ENCODE peak calls at places on chromosome 22, in six cellular contexts. N is A549, B is GM12878, J is HepG2, P is K562, T is upper lobe of left lung. G is an unnamed sample.

GRCh38 chr22:24138649-24139420 is 42.5 kb upstream of the SUSD2 start:
- ATAC-seq in N (no peak), T (no peak), J (no peak), B (no peak), P (no peak), G (no peak)

GRCh38 chr22:44031111-44031963 is 7.2 kb downstream of the PARVB start:
- ATAC-seq in T (no peak), N (no peak), B (no peak), J (no peak), P (no peak), G (no peak)

GRCh38 chr22:24997023-24997422 is 44.5 kb downstream of the KIAA1671 start:
- ATAC-seq in N (no peak), B (no peak), J (no peak), P (no peak), T (no peak), G (no peak)

GRCh38 chr22:25008666-25009065 is 56.1 kb downstream of the KIAA1671 start:
- ATAC-seq in P (no peak), J (no peak), N (no peak), T (no peak), B (peak), G (no peak)

GRCh38 chr22:44639891-44640617 is 62.0 kb upstream of the PRR5 start:
- ATAC-seq in J (no peak), P (no peak), N (no peak), T (no peak), B (no peak), G (no peak)

GRCh38 chr22:40263191-40263590 is 83.1 kb upstream of the ADSL start:
- ATAC-seq in P (peak), B (no peak), N (no peak), J (no peak), T (no peak), G (no peak)

GRCh38 chr22:20946080-20946986 is 20.7 kb upstream of the AIFM3 start:
- ATAC-seq in B (no peak), J (no peak), T (peak), P (no peak), N (no peak), G (no peak)

GRCh38 chr22:40484906-40485660 is 114.7 kb downstream of the SGSM3 start:
- ATAC-seq in P (no peak), J (no peak), T (peak), B (no peak), N (no peak), G (no peak)

GRCh38 chr22:25397616-25398015 is 166.9 kb upstream of the GRK3 start:
- ATAC-seq in T (no peak), N (no peak), B (no peak), J (no peak), P (no peak), G (no peak)

GRCh38 chr22:30309981-30310672 is 16.6 kb downstream of the TBC1D10A start:
- ATAC-seq in B (peak), N (no peak), P (no peak), J (no peak), T (peak), G (peak)

GRCh38 chr22:48594757-48595510 is 1232.7 kb downstream of the BRD1 start:
- ATAC-seq in T (no peak), J (no peak), B (no peak), P (no peak), N (no peak), G (no peak)

GRCh38 chr22:27433585-27434190 is 367.9 kb downstream of the MN1 start:
- ATAC-seq in T (no peak), J (no peak), B (no peak), N (no peak), P (no peak), G (no peak)

GRCh38 chr22:21624120-21624879 is 5.5 kb downstream of the YDJC start:
- ATAC-seq in N (peak), T (no peak), J (peak), B (peak), P (peak), G (no peak)

GRCh38 chr22:46536559-46537220 is 730 bp downstream of the CELSR1 start:
- ATAC-seq in B (no peak), P (no peak), J (no peak), N (peak), T (no peak), G (no peak)

GRCh38 chr22:23014250-23014649 is 56.1 kb upstream of the GNAZ start:
- ATAC-seq in B (no peak), N (no peak), J (no peak), T (no peak), P (no peak), G (no peak)

GRCh38 chr22:25437414-25438160 is 126.9 kb upstream of the GRK3 start:
- ATAC-seq in P (no peak), J (no peak), T (no peak), B (no peak), N (peak), G (no peak)

GRCh38 chr22:19620742-19621371 is 93.4 kb upstream of the SEPTIN5 start:
- ATAC-seq in N (no peak), P (no peak), B (no peak), J (no peak), T (peak), G (peak)

GRCh38 chr22:46417769-46418168 is 82.3 kb downstream of the TRMU start:
- ATAC-seq in T (no peak), J (no peak), B (no peak), P (no peak), N (no peak), G (no peak)

GRCh38 chr22:23565942-23566715 is 14.0 kb downstream of the IGLL1 start:
- ATAC-seq in B (no peak), P (no peak), J (peak), T (peak), N (no peak), G (no peak)

GRCh38 chr22:32112380-32112779 is 46.7 kb downstream of the C22orf42 start:
- ATAC-seq in B (no peak), T (no peak), J (no peak), N (no peak), P (no peak), G (no peak)

GRCh38 chr22:30167327-30167726 is 79.2 kb downstream of the LIF start:
- ATAC-seq in T (no peak), P (no peak), J (no peak), B (no peak), N (no peak), G (no peak)

GRCh38 chr22:30650508-30651116 is 15.0 kb downstream of the SLC35E4 start:
- ATAC-seq in J (no peak), T (no peak), P (peak), N (no peak), B (no peak), G (no peak)

DNA sequence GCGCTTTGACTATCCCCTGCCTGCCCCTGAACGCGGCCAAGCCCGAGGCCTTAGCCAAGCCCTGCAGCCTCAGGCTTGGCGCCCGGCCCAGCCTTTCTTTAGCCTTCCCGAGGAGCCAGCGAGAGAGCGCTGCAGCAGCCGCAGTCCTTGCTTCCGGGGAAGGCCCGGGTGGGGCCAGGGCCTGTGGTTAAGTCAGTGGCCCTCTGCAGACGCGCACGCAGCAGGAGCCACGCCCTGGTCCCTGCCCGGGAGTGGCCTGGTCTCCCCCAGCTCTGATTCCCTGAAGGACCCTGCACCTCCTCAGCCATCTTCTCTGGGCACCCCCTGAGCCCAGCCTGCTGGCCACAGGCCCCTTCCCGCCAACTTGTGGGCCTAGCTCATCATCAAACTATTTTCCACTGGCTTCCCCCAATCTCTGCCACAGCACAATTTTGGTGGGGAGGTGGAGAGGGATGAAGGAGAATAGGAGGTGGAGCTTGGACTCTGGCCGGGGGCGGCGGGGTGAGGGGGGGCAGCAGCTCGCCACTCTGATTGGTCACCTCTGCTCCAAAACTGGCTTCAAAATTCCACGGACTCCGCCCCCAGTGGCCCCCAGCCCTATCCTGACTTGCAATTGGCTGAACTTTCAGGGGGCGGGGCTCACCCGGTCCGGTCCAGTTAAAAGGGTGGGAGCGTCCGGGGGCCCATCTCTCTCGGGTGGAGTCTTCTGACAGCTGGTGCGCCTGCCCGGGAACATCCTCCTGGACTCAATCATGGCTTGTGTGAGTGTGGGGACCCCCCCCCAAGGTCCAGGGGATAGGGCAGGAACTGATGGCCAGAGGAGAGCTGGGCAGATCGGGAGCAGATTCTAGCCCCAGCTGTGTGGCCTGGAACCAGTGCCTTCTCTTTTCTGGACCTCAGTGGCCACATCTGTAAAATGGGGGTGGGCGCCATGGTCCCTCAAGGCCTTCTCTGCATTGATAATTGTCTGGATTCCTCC is at the start of gene LGALS1:
- ATAC-seq in P (peak), B (peak), T (peak), N (peak), J (peak), G (peak)
- TF ChIP-seq POLR2A in P (peak), B (peak), T (peak), N (peak), J (peak), G (peak)

GRCh38 chr22:39216143-39216490 is 28.7 kb downstream of the PDGFB start:
- ATAC-seq in T (no peak), J (no peak), B (no peak), P (no peak), N (no peak), G (no peak)

GRCh38 chr22:39215070-39215396 is 29.7 kb downstream of the PDGFB start:
- ATAC-seq in J (no peak), N (no peak), B (no peak), T (no peak), P (no peak), G (no peak)

GRCh38 chr22:39214006-39214382 is 30.8 kb downstream of the PDGFB start:
- ATAC-seq in B (no peak), N (peak), P (no peak), T (no peak), J (no peak), G (no peak)

GRCh38 chr22:39215430-39216142 is 29.2 kb downstream of the PDGFB start:
- ATAC-seq in T (peak), J (peak), B (peak), P (peak), N (no peak), G (no peak)

DNA sequence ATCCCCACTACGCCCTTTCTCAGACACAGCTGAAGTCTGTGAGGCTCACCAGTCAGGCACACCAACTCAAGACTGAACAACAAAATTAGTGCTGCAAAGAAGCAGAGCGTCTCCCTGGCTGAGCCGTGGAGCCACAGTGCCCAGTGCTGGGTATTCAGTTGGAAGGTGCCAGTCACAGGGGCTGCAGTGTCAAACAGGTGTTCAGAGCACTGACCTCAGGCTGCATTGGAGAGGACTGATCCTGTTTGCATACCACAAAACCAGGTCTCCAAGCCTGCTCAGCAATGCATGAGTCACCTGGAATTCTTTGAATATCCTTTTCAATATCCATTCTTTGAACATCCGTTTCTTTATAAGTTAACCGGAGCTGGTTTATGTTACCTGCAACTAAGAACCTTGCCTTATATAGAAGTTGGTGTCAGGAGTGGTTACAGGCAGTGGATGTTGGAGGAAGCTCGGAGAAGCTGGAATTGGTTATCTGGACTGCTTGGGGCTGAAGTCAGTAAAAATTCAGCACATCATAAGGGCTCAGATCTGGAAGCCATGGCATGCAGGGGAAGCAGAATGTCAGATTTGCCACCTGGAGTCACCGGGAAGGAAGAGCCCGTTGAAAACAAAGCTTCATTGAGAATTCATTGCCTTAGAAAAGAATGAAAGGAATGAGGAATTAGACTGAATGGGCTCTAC is 30.3 kb downstream of the PDGFB start:
- ATAC-seq in P (no peak), N (peak), J (peak), T (no peak), B (no peak), G (no peak)
- TF ChIP-seq EP300 in P (no peak), N (no peak), J (no peak), T (no peak), B (no peak), G (no peak)

GRCh38 chr22:17980013-17980510 is 44.3 kb downstream of the MICAL3 start:
- ATAC-seq in P (peak), J (no peak), N (no peak), B (no peak), T (no peak), G (no peak)
- H3K27ac ChIP-seq in P (peak), J (no peak), N (no peak), B (no peak), T (no peak), G (no peak)

GRCh38 chr22:28978158-28978557 is 83.5 kb downstream of the C22orf31 start:
- ATAC-seq in T (peak), N (peak), J (no peak), B (peak), P (no peak), G (no peak)
- TF ChIP-seq POLR2A in T (no peak), N (no peak), J (no peak), B (no peak), P (no peak), G (no peak)

DNA sequence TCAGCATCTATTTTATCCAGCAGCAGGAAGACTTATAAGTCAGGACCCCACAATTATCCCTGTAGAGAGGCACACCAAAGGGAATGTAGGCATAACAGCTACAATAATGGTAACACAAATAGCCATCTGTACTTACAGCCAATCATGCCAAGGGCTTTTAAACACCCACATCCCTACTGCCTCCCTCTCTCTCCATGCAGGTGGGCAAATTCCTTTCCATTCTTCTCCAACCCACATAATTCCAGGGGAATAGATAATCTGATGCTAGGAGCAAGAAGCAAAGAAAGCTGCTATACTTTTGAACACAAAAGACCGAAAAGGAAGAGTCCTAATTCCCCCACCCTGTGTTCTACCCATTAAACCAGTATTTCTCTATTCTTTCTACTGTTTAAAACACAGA is 46.7 kb downstream of the RBFOX2 start:
- ATAC-seq in J (no peak), P (no peak), B (no peak), T (no peak), N (no peak), G (no peak)
- TF ChIP-seq EP300 in J (no peak), P (no peak), B (no peak), T (no peak), N (no peak), G (no peak)

GRCh38 chr22:37624876-37625275 is 14.6 kb upstream of the SH3BP1 start:
- ATAC-seq in T (no peak), B (no peak), J (no peak), P (no peak), N (no peak), G (no peak)

GRCh38 chr22:37626556-37627075 is 12.9 kb upstream of the SH3BP1 start:
- ATAC-seq in N (no peak), T (no peak), P (no peak), B (no peak), J (no peak), G (no peak)

GRCh38 chr22:37626144-37626543 is 13.3 kb upstream of the SH3BP1 start:
- ATAC-seq in P (no peak), B (peak), N (no peak), T (peak), J (no peak), G (peak)

GRCh38 chr22:37627091-37627490 is 12.4 kb upstream of the SH3BP1 start:
- ATAC-seq in P (no peak), N (no peak), T (no peak), J (no peak), B (peak), G (no peak)

DNA sequence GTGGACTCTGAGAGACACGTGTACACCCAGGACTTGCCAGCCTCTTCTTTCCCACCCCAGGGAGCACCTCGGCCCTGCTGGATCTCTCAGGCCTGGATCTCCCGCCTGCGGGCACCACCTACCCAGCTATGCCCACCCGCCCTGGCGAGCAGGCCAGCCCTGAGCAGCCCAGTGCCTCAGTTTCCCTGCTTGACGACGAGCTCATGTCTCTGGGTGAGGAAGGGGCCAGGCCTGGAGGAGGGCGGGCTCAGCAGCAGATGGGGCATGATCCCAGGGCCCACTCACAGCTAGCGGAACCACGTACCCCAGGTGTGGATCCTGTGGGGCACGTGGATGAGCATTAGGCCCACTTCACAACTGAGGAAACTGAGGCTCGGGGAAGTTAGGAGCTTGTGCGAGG is 13.7 kb upstream of the SH3BP1 start:
- ATAC-seq in N (no peak), T (no peak), J (no peak), P (no peak), B (no peak), G (no peak)
- H3K27ac ChIP-seq in N (no peak), T (peak), J (no peak), P (no peak), B (peak), G (peak)

GRCh38 chr22:42959472-42960145 is 55.3 kb downstream of the PACSIN2 start:
- ATAC-seq in J (peak), N (peak), T (peak), P (peak), B (no peak), G (peak)
- TF ChIP-seq POLR2A in J (peak), N (no peak), T (no peak), P (peak), B (no peak), G (no peak)